ENCODE peak calls at places on chromosomes 16 and 17, in six cellular contexts. One of them, this sample, is unnamed.

GRCh38 chr17:19016297-19016696 is 11.7 kb upstream of the FAM83G start:
- DNase-seq in heart right ventricle: no peak
- DNase-seq in HCT116: no peak
- DNase-seq in A549: no peak
- DNase-seq in HFF-Myc: no peak
- DNase-seq in cardiac fibroblast: no peak
- DNase-seq in this sample: no peak

GRCh38 chr16:63702981-63703590 is 1418.8 kb downstream of the CDH11 start:
- DNase-seq in heart right ventricle: no peak
- DNase-seq in HCT116: no peak
- DNase-seq in A549: no peak
- DNase-seq in HFF-Myc: no peak
- DNase-seq in cardiac fibroblast: no peak
- DNase-seq in this sample: no peak

GRCh38 chr16:57994778-57995177 is 5.7 kb downstream of the ZNF319 start:
- DNase-seq in heart right ventricle: peak
- DNase-seq in HCT116: peak
- DNase-seq in A549: peak
- DNase-seq in HFF-Myc: no peak
- DNase-seq in cardiac fibroblast: peak
- DNase-seq in this sample: no peak

GRCh38 chr17:71176928-71177443 is 943.8 kb upstream of the SOX9 start:
- DNase-seq in heart right ventricle: no peak
- DNase-seq in HCT116: no peak
- DNase-seq in A549: no peak
- DNase-seq in HFF-Myc: no peak
- DNase-seq in cardiac fibroblast: no peak
- DNase-seq in this sample: no peak

GRCh38 chr16:83586036-83586810 is 221.6 kb upstream of the HSBP1 start:
- DNase-seq in heart right ventricle: no peak
- DNase-seq in HCT116: no peak
- DNase-seq in A549: no peak
- DNase-seq in HFF-Myc: no peak
- DNase-seq in cardiac fibroblast: no peak
- DNase-seq in this sample: no peak

GRCh38 chr16:87580855-87581261 is 21.4 kb upstream of the JPH3 start:
- DNase-seq in heart right ventricle: no peak
- DNase-seq in HCT116: no peak
- DNase-seq in A549: peak
- DNase-seq in HFF-Myc: peak
- DNase-seq in cardiac fibroblast: peak
- DNase-seq in this sample: peak

GRCh38 chr17:76149214-76149613 is 8.2 kb upstream of the FOXJ1 start:
- DNase-seq in heart right ventricle: no peak
- DNase-seq in HCT116: no peak
- DNase-seq in A549: no peak
- DNase-seq in HFF-Myc: no peak
- DNase-seq in cardiac fibroblast: no peak
- DNase-seq in this sample: no peak

GRCh38 chr17:17926036-17926435 is 46.2 kb downstream of the TOM1L2 start:
- DNase-seq in heart right ventricle: no peak
- DNase-seq in HCT116: no peak
- DNase-seq in A549: no peak
- DNase-seq in HFF-Myc: no peak
- DNase-seq in cardiac fibroblast: no peak
- DNase-seq in this sample: no peak

GRCh38 chr17:73947281-73947975 is 256.1 kb upstream of the RPL38 start:
- DNase-seq in heart right ventricle: no peak
- DNase-seq in HCT116: no peak
- DNase-seq in A549: no peak
- DNase-seq in HFF-Myc: no peak
- DNase-seq in cardiac fibroblast: no peak
- DNase-seq in this sample: no peak

GRCh38 chr17:10821062-10821461 is 16.8 kb downstream of the PIRT start:
- DNase-seq in heart right ventricle: no peak
- DNase-seq in HCT116: no peak
- DNase-seq in A549: no peak
- DNase-seq in HFF-Myc: no peak
- DNase-seq in cardiac fibroblast: no peak
- DNase-seq in this sample: no peak

GRCh38 chr17:17732892-17733670 is 51.8 kb downstream of the RAI1 start:
- DNase-seq in heart right ventricle: no peak
- DNase-seq in HCT116: no peak
- DNase-seq in A549: peak
- DNase-seq in HFF-Myc: no peak
- DNase-seq in cardiac fibroblast: peak
- DNase-seq in this sample: peak

GRCh38 chr16:1057252-1057932 is 15.2 kb upstream of the SSTR5 start:
- DNase-seq in heart right ventricle: no peak
- DNase-seq in HCT116: no peak
- DNase-seq in A549: no peak
- DNase-seq in HFF-Myc: no peak
- DNase-seq in cardiac fibroblast: peak
- DNase-seq in this sample: no peak

GRCh38 chr17:63707151-63707550 is 7.2 kb upstream of the LIMD2 start:
- DNase-seq in heart right ventricle: no peak
- DNase-seq in HCT116: no peak
- DNase-seq in A549: no peak
- DNase-seq in HFF-Myc: no peak
- DNase-seq in cardiac fibroblast: no peak
- DNase-seq in this sample: no peak

GRCh38 chr16:3642397-3643094 is 11.9 kb upstream of the DNASE1 start:
- DNase-seq in heart right ventricle: no peak
- DNase-seq in HCT116: peak
- DNase-seq in A549: no peak
- DNase-seq in HFF-Myc: no peak
- DNase-seq in cardiac fibroblast: peak
- DNase-seq in this sample: no peak

GRCh38 chr16:25135239-25135878 is 23.8 kb downstream of the LCMT1 start:
- DNase-seq in heart right ventricle: no peak
- DNase-seq in HCT116: no peak
- DNase-seq in A549: peak
- DNase-seq in HFF-Myc: peak
- DNase-seq in cardiac fibroblast: peak
- DNase-seq in this sample: peak

GRCh38 chr17:41687828-41688640 is 651 bp upstream of the EIF1 start:
- DNase-seq in heart right ventricle: peak
- DNase-seq in HCT116: no peak
- DNase-seq in A549: peak
- DNase-seq in HFF-Myc: no peak
- DNase-seq in cardiac fibroblast: peak
- DNase-seq in this sample: no peak

GRCh38 chr16:86515420-86515779 is 5.1 kb downstream of the FOXF1 start:
- DNase-seq in heart right ventricle: no peak
- DNase-seq in HCT116: no peak
- DNase-seq in A549: no peak
- DNase-seq in HFF-Myc: no peak
- DNase-seq in cardiac fibroblast: no peak
- DNase-seq in this sample: no peak

GRCh38 chr17:75753514-75754377 is 11.2 kb downstream of the GALK1 start:
- DNase-seq in heart right ventricle: peak
- DNase-seq in HCT116: no peak
- DNase-seq in A549: no peak
- DNase-seq in HFF-Myc: no peak
- DNase-seq in cardiac fibroblast: peak
- DNase-seq in this sample: peak

GRCh38 chr17:62094175-62094574 is 29.1 kb upstream of the MED13 start:
- DNase-seq in heart right ventricle: no peak
- DNase-seq in HCT116: no peak
- DNase-seq in A549: no peak
- DNase-seq in HFF-Myc: no peak
- DNase-seq in cardiac fibroblast: peak
- DNase-seq in this sample: no peak

GRCh38 chr16:88456356-88457292 is 3.5 kb downstream of the ZFPM1 start:
- DNase-seq in heart right ventricle: no peak
- DNase-seq in HCT116: no peak
- DNase-seq in A549: no peak
- DNase-seq in HFF-Myc: no peak
- DNase-seq in cardiac fibroblast: no peak
- DNase-seq in this sample: no peak

GRCh38 chr17:57910462-57910861 is 44.8 kb downstream of the CUEDC1 start:
- DNase-seq in heart right ventricle: no peak
- DNase-seq in HCT116: no peak
- DNase-seq in A549: no peak
- DNase-seq in HFF-Myc: no peak
- DNase-seq in cardiac fibroblast: no peak
- DNase-seq in this sample: no peak

GRCh38 chr17:57911021-57911420 is 44.2 kb downstream of the CUEDC1 start:
- DNase-seq in heart right ventricle: no peak
- DNase-seq in HCT116: no peak
- DNase-seq in A549: no peak
- DNase-seq in HFF-Myc: no peak
- DNase-seq in cardiac fibroblast: no peak
- DNase-seq in this sample: no peak

GRCh38 chr17:57911834-57912673 is 43.2 kb downstream of the CUEDC1 start:
- DNase-seq in heart right ventricle: peak
- DNase-seq in HCT116: peak
- DNase-seq in A549: peak
- DNase-seq in HFF-Myc: peak
- DNase-seq in cardiac fibroblast: peak
- DNase-seq in this sample: no peak

GRCh38 chr17:57908278-57908677 is 46.9 kb downstream of the CUEDC1 start:
- DNase-seq in heart right ventricle: no peak
- DNase-seq in HCT116: no peak
- DNase-seq in A549: no peak
- DNase-seq in HFF-Myc: no peak
- DNase-seq in cardiac fibroblast: no peak
- DNase-seq in this sample: no peak

GRCh38 chr17:57909548-57909947 is 45.7 kb downstream of the CUEDC1 start:
- DNase-seq in heart right ventricle: no peak
- DNase-seq in HCT116: no peak
- DNase-seq in A549: no peak
- DNase-seq in HFF-Myc: no peak
- DNase-seq in cardiac fibroblast: no peak
- DNase-seq in this sample: no peak
- TF ChIP-seq CTCF in heart right ventricle: no peak
- TF ChIP-seq CTCF in HCT116: no peak
- TF ChIP-seq CTCF in A549: no peak
- TF ChIP-seq CTCF in HFF-Myc: no peak
- TF ChIP-seq CTCF in cardiac fibroblast: no peak
- TF ChIP-seq CTCF in this sample: no peak

DNA sequence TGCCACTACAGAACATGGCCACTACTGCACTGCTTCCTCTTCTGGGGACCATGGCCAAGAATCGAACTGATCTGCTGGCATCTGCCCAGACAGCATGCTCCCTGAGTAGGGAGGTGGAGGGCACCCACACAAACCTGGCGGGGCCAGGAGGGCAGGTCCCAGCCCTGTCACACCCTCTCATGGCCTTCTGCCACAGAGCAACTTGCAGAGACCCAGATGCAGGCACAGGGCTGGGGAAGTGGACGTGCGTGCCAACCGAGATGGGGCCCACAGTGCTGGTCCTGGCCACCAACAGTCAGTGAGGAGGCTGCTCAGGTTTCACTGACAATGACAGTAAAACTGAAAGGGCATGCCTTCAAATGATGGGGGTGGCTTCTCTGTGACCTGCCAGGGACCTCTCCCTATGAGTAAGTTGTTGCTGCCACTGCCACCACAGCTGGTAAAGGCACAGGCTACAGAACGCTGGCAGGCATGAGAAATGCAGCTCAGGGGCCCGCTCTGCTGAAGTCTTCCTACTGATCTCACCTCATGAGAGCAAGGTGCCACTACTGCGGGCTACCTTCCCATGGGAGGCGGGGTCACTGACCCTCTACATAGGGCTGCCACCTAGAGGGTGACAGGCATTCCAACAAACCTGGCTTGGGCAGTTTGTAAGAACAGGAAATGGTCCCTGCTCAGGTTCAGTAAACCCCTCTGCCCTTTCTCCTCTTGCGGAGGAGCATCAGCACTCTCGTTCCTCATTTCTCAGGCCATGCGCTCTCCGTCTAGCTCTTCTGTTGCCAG is 15.5 kb downstream of the HIC1 start:
- DNase-seq in heart right ventricle: no peak
- DNase-seq in HCT116: no peak
- DNase-seq in A549: no peak
- DNase-seq in HFF-Myc: no peak
- DNase-seq in cardiac fibroblast: no peak
- DNase-seq in this sample: no peak
- TF ChIP-seq CTCF in heart right ventricle: no peak
- TF ChIP-seq CTCF in HCT116: no peak
- TF ChIP-seq CTCF in A549: no peak
- TF ChIP-seq CTCF in HFF-Myc: no peak
- TF ChIP-seq CTCF in cardiac fibroblast: no peak
- TF ChIP-seq CTCF in this sample: no peak

GRCh38 chr16:50366126-50366525 is 2.7 kb downstream of the BRD7 start:
- DNase-seq in heart right ventricle: no peak
- DNase-seq in HCT116: no peak
- DNase-seq in A549: no peak
- DNase-seq in HFF-Myc: no peak
- DNase-seq in cardiac fibroblast: no peak
- DNase-seq in this sample: no peak

GRCh38 chr16:50369133-50369804 is 481 bp upstream of the BRD7 start:
- DNase-seq in heart right ventricle: no peak
- DNase-seq in HCT116: no peak
- DNase-seq in A549: no peak
- DNase-seq in HFF-Myc: no peak
- DNase-seq in cardiac fibroblast: no peak
- DNase-seq in this sample: no peak

GRCh38 chr16:50371036-50371716 is 2.4 kb upstream of the BRD7 start:
- DNase-seq in heart right ventricle: no peak
- DNase-seq in HCT116: no peak
- DNase-seq in A549: no peak
- DNase-seq in HFF-Myc: no peak
- DNase-seq in cardiac fibroblast: no peak
- DNase-seq in this sample: no peak

GRCh38 chr16:50367777-50368409 is 895 bp downstream of the BRD7 start:
- DNase-seq in heart right ventricle: no peak
- DNase-seq in HCT116: no peak
- DNase-seq in A549: no peak
- DNase-seq in HFF-Myc: no peak
- DNase-seq in cardiac fibroblast: no peak
- DNase-seq in this sample: no peak

GRCh38 chr16:50368410-50369132 is at the start of gene BRD7:
- DNase-seq in heart right ventricle: peak
- DNase-seq in HCT116: no peak
- DNase-seq in A549: peak
- DNase-seq in HFF-Myc: no peak
- DNase-seq in cardiac fibroblast: peak
- DNase-seq in this sample: no peak
- TF ChIP-seq CTCF in heart right ventricle: peak
- TF ChIP-seq CTCF in HCT116: no peak
- TF ChIP-seq CTCF in A549: peak
- TF ChIP-seq CTCF in HFF-Myc: no peak
- TF ChIP-seq CTCF in cardiac fibroblast: peak
- TF ChIP-seq CTCF in this sample: no peak

DNA sequence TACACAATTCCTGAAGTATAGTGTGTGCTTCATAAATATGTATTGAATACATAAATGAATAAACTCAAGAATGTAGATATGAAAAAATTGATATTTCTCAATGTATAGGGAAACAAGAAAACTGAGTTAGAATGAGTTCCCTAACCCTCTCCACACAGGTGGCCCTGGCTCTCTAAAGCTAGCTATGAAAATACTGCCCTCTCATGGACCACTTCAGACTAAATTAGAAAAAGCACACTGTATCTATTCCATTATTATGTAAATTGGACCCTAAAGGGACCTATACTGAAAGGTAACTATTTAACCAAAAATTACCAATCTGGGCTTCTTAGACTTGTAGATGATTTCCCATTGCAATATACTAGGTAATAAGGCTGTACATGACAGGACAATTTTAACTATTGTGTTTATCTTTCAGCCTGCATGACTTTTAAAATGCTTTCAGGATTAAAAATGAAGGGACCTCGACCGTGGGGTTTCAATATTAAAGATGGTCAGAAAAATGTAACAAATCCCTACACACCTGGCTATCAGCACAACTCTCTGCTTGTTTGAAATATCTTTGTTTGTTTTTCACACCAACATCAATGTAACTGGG is 672.5 kb upstream of the KIF2B start:
- DNase-seq in heart right ventricle: no peak
- DNase-seq in HCT116: no peak
- DNase-seq in A549: peak
- DNase-seq in HFF-Myc: no peak
- DNase-seq in cardiac fibroblast: peak
- DNase-seq in this sample: no peak
- TF ChIP-seq CTCF in heart right ventricle: peak
- TF ChIP-seq CTCF in HCT116: no peak
- TF ChIP-seq CTCF in A549: peak
- TF ChIP-seq CTCF in HFF-Myc: no peak
- TF ChIP-seq CTCF in cardiac fibroblast: no peak
- TF ChIP-seq CTCF in this sample: no peak